ENCODE peak calls at places on chromosomes 13 and 19, in five cellular contexts. One of them, this sample, is unnamed.

GRCh38 chr19:35755550-35756371 is 1.1 kb downstream of the HSPB6 start:
- DNase-seq in K562: no peak
- DNase-seq in HepG2: no peak
- DNase-seq in IMR-90: peak
- DNase-seq in A549: no peak
- DNase-seq in this sample: no peak

GRCh38 chr19:5128251-5128931 is 159.5 kb downstream of the KDM4B start:
- DNase-seq in K562: peak
- DNase-seq in HepG2: no peak
- DNase-seq in IMR-90: peak
- DNase-seq in A549: no peak
- DNase-seq in this sample: no peak

GRCh38 chr13:29845440-29846056 is 4.9 kb downstream of the UBL3 start:
- DNase-seq in K562: no peak
- DNase-seq in HepG2: no peak
- DNase-seq in IMR-90: peak
- DNase-seq in A549: peak
- DNase-seq in this sample: no peak

GRCh38 chr19:38004505-38005223 is 97.7 kb downstream of the SIPA1L3 start:
- DNase-seq in K562: peak
- DNase-seq in HepG2: peak
- DNase-seq in IMR-90: peak
- DNase-seq in A549: peak
- DNase-seq in this sample: no peak

GRCh38 chr13:104809483-104809882 is 1726.0 kb downstream of the EFNB2 start:
- DNase-seq in K562: no peak
- DNase-seq in HepG2: no peak
- DNase-seq in IMR-90: no peak
- DNase-seq in A549: no peak
- DNase-seq in this sample: no peak

GRCh38 chr19:17424743-17425365 is 5.0 kb downstream of the MVB12A start:
- DNase-seq in K562: peak
- DNase-seq in HepG2: no peak
- DNase-seq in IMR-90: peak
- DNase-seq in A549: peak
- DNase-seq in this sample: peak

GRCh38 chr13:44116562-44117315 is 237.0 kb downstream of the LACC1 start:
- DNase-seq in K562: no peak
- DNase-seq in HepG2: no peak
- DNase-seq in IMR-90: peak
- DNase-seq in A549: no peak
- DNase-seq in this sample: no peak

GRCh38 chr13:19766637-19767036 is 16.1 kb downstream of the PSPC1 start:
- DNase-seq in K562: no peak
- DNase-seq in HepG2: no peak
- DNase-seq in IMR-90: no peak
- DNase-seq in A549: no peak
- DNase-seq in this sample: no peak

GRCh38 chr19:38512277-38512676 is 78.8 kb downstream of the RYR1 start:
- DNase-seq in K562: no peak
- DNase-seq in HepG2: no peak
- DNase-seq in IMR-90: no peak
- DNase-seq in A549: no peak
- DNase-seq in this sample: no peak

GRCh38 chr19:12497032-12497431 is 12.4 kb upstream of the ZNF709 start:
- DNase-seq in K562: no peak
- DNase-seq in HepG2: peak
- DNase-seq in IMR-90: no peak
- DNase-seq in A549: no peak
- DNase-seq in this sample: no peak

GRCh38 chr13:50130686-50131051 is 115.4 kb downstream of the KCNRG start:
- DNase-seq in K562: no peak
- DNase-seq in HepG2: no peak
- DNase-seq in IMR-90: peak
- DNase-seq in A549: peak
- DNase-seq in this sample: peak

GRCh38 chr19:30330266-30330665 is 41.9 kb upstream of the ZNF536 start:
- DNase-seq in K562: no peak
- DNase-seq in HepG2: no peak
- DNase-seq in IMR-90: no peak
- DNase-seq in A549: no peak
- DNase-seq in this sample: no peak

GRCh38 chr13:92355213-92355612 is 871.4 kb upstream of the GPC6 start:
- DNase-seq in K562: peak
- DNase-seq in HepG2: peak
- DNase-seq in IMR-90: peak
- DNase-seq in A549: peak
- DNase-seq in this sample: no peak

GRCh38 chr19:23991170-23991569 is 76.5 kb downstream of the ZNF726 start:
- DNase-seq in K562: no peak
- DNase-seq in HepG2: peak
- DNase-seq in IMR-90: no peak
- DNase-seq in A549: peak
- DNase-seq in this sample: no peak

GRCh38 chr19:57406516-57407123 is 4.3 kb upstream of the ZNF17 start:
- DNase-seq in K562: peak
- DNase-seq in HepG2: peak
- DNase-seq in IMR-90: peak
- DNase-seq in A549: peak
- DNase-seq in this sample: peak

GRCh38 chr13:87677043-87677333 is 5.8 kb downstream of the SLITRK5 start:
- DNase-seq in K562: no peak
- DNase-seq in HepG2: no peak
- DNase-seq in IMR-90: no peak
- DNase-seq in A549: no peak
- DNase-seq in this sample: no peak

GRCh38 chr13:91207261-91207660 is 140.2 kb upstream of the MIR17HG start:
- DNase-seq in K562: no peak
- DNase-seq in HepG2: no peak
- DNase-seq in IMR-90: no peak
- DNase-seq in A549: no peak
- DNase-seq in this sample: no peak

GRCh38 chr13:36432106-36432544 is at the start of gene CCNA1:
- DNase-seq in K562: peak
- DNase-seq in HepG2: no peak
- DNase-seq in IMR-90: no peak
- DNase-seq in A549: peak
- DNase-seq in this sample: peak

GRCh38 chr13:76473552-76474134 is 412.6 kb downstream of the KCTD12 start:
- DNase-seq in K562: peak
- DNase-seq in HepG2: peak
- DNase-seq in IMR-90: peak
- DNase-seq in A549: peak
- DNase-seq in this sample: peak

GRCh38 chr19:47315125-47315821 is 5.6 kb downstream of the C5AR1 start:
- DNase-seq in K562: peak
- DNase-seq in HepG2: peak
- DNase-seq in IMR-90: peak
- DNase-seq in A549: peak
- DNase-seq in this sample: no peak

GRCh38 chr13:91078093-91078679 is 269.3 kb upstream of the MIR17HG start:
- DNase-seq in K562: peak
- DNase-seq in HepG2: no peak
- DNase-seq in IMR-90: no peak
- DNase-seq in A549: peak
- DNase-seq in this sample: no peak

GRCh38 chr19:29548483-29549085 is 22.8 kb downstream of the VSTM2B start:
- DNase-seq in K562: no peak
- DNase-seq in HepG2: no peak
- DNase-seq in IMR-90: no peak
- DNase-seq in A549: no peak
- DNase-seq in this sample: no peak

GRCh38 chr19:29849234-29849633 is 37.4 kb downstream of the CCNE1 start:
- DNase-seq in K562: no peak
- DNase-seq in HepG2: no peak
- DNase-seq in IMR-90: no peak
- DNase-seq in A549: no peak
- DNase-seq in this sample: no peak

GRCh38 chr13:59742467-59742866 is 421.3 kb downstream of the DIAPH3 start:
- DNase-seq in K562: no peak
- DNase-seq in HepG2: no peak
- DNase-seq in IMR-90: no peak
- DNase-seq in A549: no peak
- DNase-seq in this sample: no peak

GRCh38 chr19:16886305-16886880 is 2.4 kb upstream of the F2RL3 start:
- DNase-seq in K562: no peak
- DNase-seq in HepG2: peak
- DNase-seq in IMR-90: peak
- DNase-seq in A549: peak
- DNase-seq in this sample: no peak

GRCh38 chr13:47039106-47039505 is 142.3 kb upstream of the HTR2A start:
- DNase-seq in K562: no peak
- DNase-seq in HepG2: no peak
- DNase-seq in IMR-90: peak
- DNase-seq in A549: no peak
- DNase-seq in this sample: no peak
- TF ChIP-seq CEBPB in K562: no peak
- TF ChIP-seq CEBPB in HepG2: no peak
- TF ChIP-seq CEBPB in IMR-90: peak
- TF ChIP-seq CEBPB in A549: no peak
- TF ChIP-seq CEBPB in this sample: no peak

GRCh38 chr13:98103942-98104880 is 38.7 kb upstream of the FARP1 start:
- DNase-seq in K562: peak
- DNase-seq in HepG2: peak
- DNase-seq in IMR-90: peak
- DNase-seq in A549: peak
- DNase-seq in this sample: no peak
- TF ChIP-seq CEBPB in K562: no peak
- TF ChIP-seq CEBPB in HepG2: no peak
- TF ChIP-seq CEBPB in IMR-90: no peak
- TF ChIP-seq CEBPB in A549: no peak
- TF ChIP-seq CEBPB in this sample: no peak

GRCh38 chr19:2722541-2723344 is 1.6 kb upstream of the DIRAS1 start:
- DNase-seq in K562: peak
- DNase-seq in HepG2: no peak
- DNase-seq in IMR-90: peak
- DNase-seq in A549: peak
- DNase-seq in this sample: no peak
- TF ChIP-seq CEBPB in K562: no peak
- TF ChIP-seq CEBPB in HepG2: no peak
- TF ChIP-seq CEBPB in IMR-90: no peak
- TF ChIP-seq CEBPB in A549: no peak
- TF ChIP-seq CEBPB in this sample: no peak

GRCh38 chr19:48497728-48498575 is 13.7 kb downstream of the LMTK3 start:
- DNase-seq in K562: no peak
- DNase-seq in HepG2: no peak
- DNase-seq in IMR-90: no peak
- DNase-seq in A549: no peak
- DNase-seq in this sample: no peak
- TF ChIP-seq CEBPB in K562: no peak
- TF ChIP-seq CEBPB in HepG2: no peak
- TF ChIP-seq CEBPB in IMR-90: no peak
- TF ChIP-seq CEBPB in A549: no peak
- TF ChIP-seq CEBPB in this sample: no peak

DNA sequence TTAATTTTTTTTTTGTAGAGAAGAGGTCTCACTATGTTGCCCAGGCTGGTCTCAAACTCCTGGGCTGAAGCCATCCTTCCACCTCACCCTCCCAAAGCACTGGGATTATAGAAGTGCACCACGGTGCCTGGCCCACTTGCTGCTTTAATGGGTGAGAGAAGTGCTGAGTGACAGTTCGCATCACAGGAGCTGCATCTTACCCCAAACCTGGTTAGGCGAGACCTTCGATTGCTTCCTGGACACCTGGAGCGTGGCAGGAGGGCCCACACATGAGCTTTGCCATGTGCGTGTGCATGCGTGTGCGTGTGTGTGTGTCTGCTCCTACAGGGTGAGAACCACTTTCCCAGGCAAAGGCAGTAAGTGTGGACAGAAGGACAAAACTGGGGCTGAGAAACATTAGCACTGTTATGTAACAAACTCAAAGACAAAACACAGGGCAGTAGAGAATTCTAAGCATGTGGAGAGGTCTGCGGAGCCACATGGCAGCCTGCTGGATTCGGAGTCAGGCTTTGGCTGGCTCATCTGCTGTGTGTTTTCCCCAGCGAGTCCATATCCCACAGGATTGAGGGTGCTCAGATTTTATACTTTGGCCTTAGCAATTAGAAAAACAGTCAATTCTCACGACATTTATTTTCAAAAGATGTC is 11.7 kb upstream of the MTIF3 start:
- DNase-seq in K562: no peak
- DNase-seq in HepG2: no peak
- DNase-seq in IMR-90: no peak
- DNase-seq in A549: no peak
- DNase-seq in this sample: no peak
- TF ChIP-seq CEBPB in K562: no peak
- TF ChIP-seq CEBPB in HepG2: no peak
- TF ChIP-seq CEBPB in IMR-90: no peak
- TF ChIP-seq CEBPB in A549: no peak
- TF ChIP-seq CEBPB in this sample: no peak

This sample was measured in H1.